ENCODE peak calls at places on chromosomes 11 and 22, in five cellular contexts. H is Peyer's patch, T is IMR-90, O is gastrocnemius medialis, X is prostate gland. N is an unnamed sample.

GRCh38 chr11:102267602-102268001 is 49.7 kb upstream of the BIRC3 start:
- DNase-seq in H (peak; percentile 54), T (peak; percentile 81), O (no peak), X (peak; percentile 15), N (no peak)

GRCh38 chr11:23413057-23413456 is 552.8 kb upstream of the CCDC179 start:
- DNase-seq in H (no peak), T (peak; percentile 26), O (no peak), X (no peak), N (no peak)

GRCh38 chr11:20021771-20022362 is 138.4 kb downstream of the DBX1 start:
- DNase-seq in H (no peak), T (no peak), O (no peak), X (no peak), N (no peak)

GRCh38 chr11:75287579-75287978 is 47.0 kb downstream of the TPBGL start:
- DNase-seq in H (no peak), T (no peak), O (no peak), X (no peak), N (no peak)

GRCh38 chr11:3609416-3610265 is 32.2 kb downstream of the ART5 start:
- DNase-seq in H (peak; percentile 51), T (peak; percentile 37), O (no peak), X (peak; percentile 36), N (no peak)

GRCh38 chr22:49934891-49935557 is 16.6 kb downstream of the CRELD2 start:
- DNase-seq in H (peak; percentile 93), T (peak; percentile 39), O (peak; percentile 72), X (peak; percentile 76), N (no peak)

GRCh38 chr22:20258584-20259335 is 9.4 kb downstream of the RTN4R start:
- DNase-seq in H (no peak), T (no peak), O (no peak), X (no peak), N (no peak)

GRCh38 chr11:130499828-130500227 is 51.4 kb downstream of the ADAMTS15 start:
- DNase-seq in H (no peak), T (peak; percentile 56), O (no peak), X (no peak), N (no peak)

GRCh38 chr11:19650929-19651487 is 61.6 kb upstream of the NAV2 start:
- DNase-seq in H (no peak), T (no peak), O (no peak), X (no peak), N (no peak)

GRCh38 chr11:8408151-8408930 is 144.7 kb upstream of the LMO1 start:
- DNase-seq in H (no peak), T (no peak), O (no peak), X (no peak), N (no peak)

GRCh38 chr11:118845369-118845768 is 38.3 kb upstream of the CXCR5 start:
- DNase-seq in H (no peak), T (peak; percentile 70), O (no peak), X (no peak), N (no peak)

GRCh38 chr11:19918302-19919049 is 205.8 kb downstream of the NAV2 start:
- DNase-seq in H (no peak), T (no peak), O (no peak), X (no peak), N (no peak)

GRCh38 chr11:131234146-131234680 is 136.2 kb upstream of the NTM start:
- DNase-seq in H (no peak), T (no peak), O (no peak), X (no peak), N (no peak)

GRCh38 chr22:20549232-20549841 is 41.9 kb downstream of the MED15 start:
- DNase-seq in H (peak; percentile 78), T (no peak), O (no peak), X (no peak), N (no peak)

GRCh38 chr11:118608268-118609214 is 1.1 kb downstream of the PHLDB1 start:
- DNase-seq in H (peak; percentile 90), T (peak; percentile 85), O (peak; percentile 55), X (no peak), N (no peak)

GRCh38 chr11:128660957-128661356 is 32.9 kb upstream of the FLI1 start:
- DNase-seq in H (no peak), T (no peak), O (no peak), X (no peak), N (no peak)

GRCh38 chr22:17862646-17863181 is 88.4 kb upstream of the BID start:
- DNase-seq in H (no peak), T (no peak), O (no peak), X (no peak), N (no peak)

GRCh38 chr11:114109206-114110090 is 49.9 kb downstream of the ZBTB16 start:
- DNase-seq in H (peak; percentile 42), T (no peak), O (no peak), X (no peak), N (no peak)

GRCh38 chr22:40817737-40818136 is 1.4 kb downstream of the SLC25A17 start:
- DNase-seq in H (no peak), T (no peak), O (no peak), X (no peak), N (no peak)

GRCh38 chr11:10375280-10376048 is 70.6 kb downstream of the ADM start:
- DNase-seq in H (no peak), T (peak; percentile 95), O (no peak), X (no peak), N (peak; percentile 58)

GRCh38 chr11:11982975-11983374 is 25.5 kb downstream of the DKK3 start:
- DNase-seq in H (no peak), T (peak; percentile 75), O (no peak), X (no peak), N (no peak)

GRCh38 chr11:11982461-11982860 is 26.0 kb downstream of the DKK3 start:
- DNase-seq in H (no peak), T (no peak), O (no peak), X (no peak), N (no peak)

GRCh38 chr11:11984563-11984962 is 23.9 kb downstream of the DKK3 start:
- DNase-seq in H (no peak), T (no peak), O (no peak), X (no peak), N (no peak)

GRCh38 chr11:11981840-11982239 is 26.6 kb downstream of the DKK3 start:
- DNase-seq in H (no peak), T (no peak), O (no peak), X (no peak), N (no peak)

DNA sequence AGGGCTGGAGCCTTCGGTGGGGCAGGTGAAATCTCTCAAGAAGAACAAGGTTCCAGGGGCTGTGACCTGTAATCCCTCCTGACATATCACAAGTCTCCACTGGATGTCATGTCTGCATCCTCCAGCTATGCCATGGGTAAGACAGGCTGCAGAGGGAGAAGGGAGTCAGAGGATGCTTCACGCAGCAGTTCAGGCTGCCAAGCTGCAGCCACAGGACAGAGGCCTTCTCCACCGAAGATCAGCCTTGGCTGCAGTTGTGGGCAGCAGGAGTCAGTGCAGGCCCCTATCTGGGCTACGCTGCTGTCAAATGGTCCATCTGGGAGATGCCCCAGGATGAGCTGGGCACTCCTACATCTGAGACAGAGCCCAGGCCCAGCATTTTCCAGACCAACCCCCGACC is 25.0 kb downstream of the DKK3 start:
- DNase-seq in H (no peak), T (no peak), O (no peak), X (no peak), N (no peak)
- H3K4me1 ChIP-seq in H (no peaks in the 10 kb centered on the region), T (peaks cover 53% of the 10 kb centered on the region), O (peaks cover 8% of the 10 kb centered on the region), X (no peaks in the 10 kb centered on the region), N (peaks cover 39% of the 10 kb centered on the region)

GRCh38 chr11:43579171-43579918 is 101.2 kb upstream of the HSD17B12 start:
- DNase-seq in H (no peak), T (peak; percentile 42), O (no peak), X (no peak), N (no peak)
- TF ChIP-seq CTCF in H (no peak), T (peak; percentile 33), O (peak; percentile 43), X (no peak), N (no peak)

GRCh38 chr22:37546436-37547248 is 13.6 kb upstream of the CDC42EP1 start:
- DNase-seq in H (peak; percentile 64), T (peak; percentile 68), O (no peak), X (peak; percentile 26), N (no peak)

GRCh38 chr22:37545703-37546435 is 14.4 kb upstream of the CDC42EP1 start:
- DNase-seq in H (peak; percentile 93), T (peak; percentile 90), O (peak; percentile 64), X (peak; percentile 62), N (peak; percentile 97)

GRCh38 chr22:37549704-37550059 is 10.6 kb upstream of the CDC42EP1 start:
- DNase-seq in H (no peak), T (peak; percentile 50), O (no peak), X (peak; percentile 33), N (no peak)

GRCh38 chr22:37544955-37545702 is 15.2 kb upstream of the CDC42EP1 start:
- DNase-seq in H (peak; percentile 90), T (peak; percentile 58), O (no peak), X (no peak), N (no peak)

DNA sequence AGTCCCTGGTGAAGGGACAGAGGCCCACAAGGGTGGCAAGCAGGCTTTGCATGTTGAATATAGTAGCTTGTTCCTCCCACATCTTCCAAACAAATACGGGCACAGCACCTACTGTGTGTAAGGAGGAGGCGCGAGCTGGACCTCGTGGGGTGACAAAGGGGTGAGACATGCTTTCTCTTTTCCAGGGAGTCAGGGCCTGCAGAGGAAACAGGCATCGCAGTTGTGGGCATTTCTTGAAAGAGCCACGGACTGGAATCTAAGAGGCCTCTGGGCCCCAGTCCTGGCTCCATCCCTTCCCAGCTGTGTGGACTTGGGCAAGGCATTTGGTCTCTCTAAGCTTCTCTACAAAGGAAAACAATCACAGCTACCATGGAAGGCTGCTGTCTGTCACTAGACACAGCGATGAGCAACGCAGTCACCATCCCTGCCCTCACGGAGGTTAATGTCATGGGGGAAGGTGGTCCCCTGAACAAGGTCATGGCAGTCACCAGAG is 13.0 kb upstream of the CDC42EP1 start:
- DNase-seq in H (no peak), T (no peak), O (no peak), X (no peak), N (no peak)
- H3K4me1 ChIP-seq in H (no peaks in the 10 kb centered on the region), T (peaks cover 31% of the 10 kb centered on the region), O (peaks cover 13% of the 10 kb centered on the region), X (peaks cover 7% of the 10 kb centered on the region), N (peaks cover 85% of the 10 kb centered on the region)

GRCh38 chr11:72696866-72697428 is 22.7 kb upstream of the PDE2A start:
- DNase-seq in H (peak; percentile 58), T (no peak), O (peak; percentile 35), X (no peak), N (no peak)

GRCh38 chr11:72695354-72695753 is 21.1 kb upstream of the PDE2A start:
- DNase-seq in H (no peak), T (no peak), O (no peak), X (no peak), N (no peak)

GRCh38 chr11:72692498-72693237 is 18.4 kb upstream of the PDE2A start:
- DNase-seq in H (no peak), T (no peak), O (no peak), X (no peak), N (no peak)

GRCh38 chr11:72697814-72698213 is 23.6 kb upstream of the PDE2A start:
- DNase-seq in H (no peak), T (no peak), O (no peak), X (no peak), N (no peak)

DNA sequence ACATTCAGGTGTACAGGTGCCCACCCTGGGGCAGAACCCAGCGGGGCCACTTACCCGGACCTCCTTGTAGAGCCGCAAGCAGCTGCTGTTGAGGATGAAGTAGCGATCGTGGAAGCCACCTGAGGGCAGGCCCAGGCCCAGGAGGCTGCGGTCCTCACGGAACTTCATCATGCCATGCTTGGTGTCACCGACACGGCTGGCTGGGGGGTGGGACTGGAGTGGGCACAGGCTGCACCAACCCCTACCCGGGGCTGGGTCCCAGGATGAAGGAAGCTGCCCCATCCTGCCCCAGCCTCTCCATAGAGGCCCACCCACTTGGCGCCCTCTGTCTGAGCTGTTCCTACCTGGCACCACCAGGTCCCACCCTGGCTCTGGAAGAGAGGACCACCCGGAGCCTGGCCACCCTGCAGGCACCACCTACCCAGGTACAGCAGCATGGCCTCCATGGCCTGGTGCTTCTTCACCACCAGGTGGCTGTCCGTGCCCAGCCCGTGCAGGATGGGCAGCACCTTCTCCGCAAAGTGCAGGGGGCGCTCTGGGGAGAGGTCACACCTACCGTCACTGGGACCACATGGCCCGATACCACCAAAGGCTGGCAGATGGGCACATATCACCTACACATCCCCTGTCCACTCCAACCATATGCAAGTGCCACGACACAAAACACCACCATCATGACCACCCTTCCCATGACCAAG is 19.2 kb upstream of the PDE2A start:
- DNase-seq in H (no peak), T (no peak), O (no peak), X (no peak), N (no peak)
- TF ChIP-seq CTCF in H (no peak), T (peak; percentile 13), O (no peak), X (no peak), N (no peak)

N was measured in vagina.